ENCODE peak calls at places on chromosomes 1 and 21, in five cellular contexts. One of them, this sample, is unnamed.

GRCh38 chr1:172826096-172826741 is 167.3 kb downstream of the FASLG start:
- DNase-seq in M059J: peak
- DNase-seq in stimulated activated CD4-positive, alpha-beta T cell treated with anti-CD3 and anti-CD28 coated beads, Interleukin-2, amount 100 ng/mL, for 24 hours: no peak
- DNase-seq in Ammon's horn: peak
- DNase-seq in foreskin fibroblast: peak
- DNase-seq in this sample: no peak

GRCh38 chr21:43775795-43776430 is at the start of gene CSTB:
- DNase-seq in M059J: peak
- DNase-seq in foreskin fibroblast: peak
- DNase-seq in Ammon's horn: peak
- DNase-seq in stimulated activated CD4-positive, alpha-beta T cell treated with anti-CD3 and anti-CD28 coated beads, Interleukin-2, amount 100 ng/mL, for 24 hours: peak
- DNase-seq in this sample: peak

GRCh38 chr1:153397056-153397923 is 6.4 kb upstream of the S100A8 start:
- DNase-seq in stimulated activated CD4-positive, alpha-beta T cell treated with anti-CD3 and anti-CD28 coated beads, Interleukin-2, amount 100 ng/mL, for 24 hours: no peak
- DNase-seq in M059J: no peak
- DNase-seq in foreskin fibroblast: no peak
- DNase-seq in Ammon's horn: no peak
- DNase-seq in this sample: no peak

GRCh38 chr1:247360991-247361721 is 29.5 kb upstream of the ZNF496 start:
- DNase-seq in stimulated activated CD4-positive, alpha-beta T cell treated with anti-CD3 and anti-CD28 coated beads, Interleukin-2, amount 100 ng/mL, for 24 hours: peak
- DNase-seq in foreskin fibroblast: peak
- DNase-seq in Ammon's horn: peak
- DNase-seq in M059J: no peak
- DNase-seq in this sample: no peak

GRCh38 chr1:47178020-47178419 is 11.8 kb downstream of the PDZK1IP1 start:
- DNase-seq in foreskin fibroblast: no peak
- DNase-seq in M059J: no peak
- DNase-seq in Ammon's horn: no peak
- DNase-seq in stimulated activated CD4-positive, alpha-beta T cell treated with anti-CD3 and anti-CD28 coated beads, Interleukin-2, amount 100 ng/mL, for 24 hours: no peak
- DNase-seq in this sample: no peak

GRCh38 chr1:116169898-116170297 is 58.7 kb downstream of the MAB21L3 start:
- DNase-seq in M059J: no peak
- DNase-seq in foreskin fibroblast: no peak
- DNase-seq in stimulated activated CD4-positive, alpha-beta T cell treated with anti-CD3 and anti-CD28 coated beads, Interleukin-2, amount 100 ng/mL, for 24 hours: no peak
- DNase-seq in Ammon's horn: no peak
- DNase-seq in this sample: no peak

GRCh38 chr1:163069655-163070277 is 605 bp downstream of the RGS4 start:
- DNase-seq in stimulated activated CD4-positive, alpha-beta T cell treated with anti-CD3 and anti-CD28 coated beads, Interleukin-2, amount 100 ng/mL, for 24 hours: no peak
- DNase-seq in M059J: no peak
- DNase-seq in foreskin fibroblast: no peak
- DNase-seq in Ammon's horn: no peak
- DNase-seq in this sample: no peak

GRCh38 chr1:201113451-201114244 is 1.4 kb upstream of the CACNA1S start:
- DNase-seq in Ammon's horn: no peak
- DNase-seq in stimulated activated CD4-positive, alpha-beta T cell treated with anti-CD3 and anti-CD28 coated beads, Interleukin-2, amount 100 ng/mL, for 24 hours: no peak
- DNase-seq in M059J: no peak
- DNase-seq in foreskin fibroblast: no peak
- DNase-seq in this sample: no peak

GRCh38 chr21:26954591-26955214 is 12.2 kb downstream of the ADAMTS5 start:
- DNase-seq in foreskin fibroblast: peak
- DNase-seq in M059J: no peak
- DNase-seq in stimulated activated CD4-positive, alpha-beta T cell treated with anti-CD3 and anti-CD28 coated beads, Interleukin-2, amount 100 ng/mL, for 24 hours: no peak
- DNase-seq in Ammon's horn: peak
- DNase-seq in this sample: no peak

GRCh38 chr21:46599251-46599572 is 5.7 kb downstream of the S100B start:
- DNase-seq in Ammon's horn: no peak
- DNase-seq in foreskin fibroblast: peak
- DNase-seq in stimulated activated CD4-positive, alpha-beta T cell treated with anti-CD3 and anti-CD28 coated beads, Interleukin-2, amount 100 ng/mL, for 24 hours: no peak
- DNase-seq in M059J: peak
- DNase-seq in this sample: no peak

GRCh38 chr1:214808845-214809460 is 206.0 kb downstream of the CENPF start:
- DNase-seq in stimulated activated CD4-positive, alpha-beta T cell treated with anti-CD3 and anti-CD28 coated beads, Interleukin-2, amount 100 ng/mL, for 24 hours: no peak
- DNase-seq in foreskin fibroblast: peak
- DNase-seq in M059J: peak
- DNase-seq in Ammon's horn: no peak
- DNase-seq in this sample: no peak

GRCh38 chr1:29120955-29121485 is 2.7 kb downstream of the TMEM200B start:
- DNase-seq in stimulated activated CD4-positive, alpha-beta T cell treated with anti-CD3 and anti-CD28 coated beads, Interleukin-2, amount 100 ng/mL, for 24 hours: peak
- DNase-seq in M059J: no peak
- DNase-seq in Ammon's horn: no peak
- DNase-seq in foreskin fibroblast: peak
- DNase-seq in this sample: peak

GRCh38 chr1:27928216-27928954 is 6.4 kb upstream of the SMPDL3B start:
- DNase-seq in stimulated activated CD4-positive, alpha-beta T cell treated with anti-CD3 and anti-CD28 coated beads, Interleukin-2, amount 100 ng/mL, for 24 hours: no peak
- DNase-seq in Ammon's horn: no peak
- DNase-seq in M059J: peak
- DNase-seq in foreskin fibroblast: no peak
- DNase-seq in this sample: no peak

GRCh38 chr1:16064536-16065196 is 8.8 kb downstream of the FAM131C start:
- DNase-seq in M059J: no peak
- DNase-seq in stimulated activated CD4-positive, alpha-beta T cell treated with anti-CD3 and anti-CD28 coated beads, Interleukin-2, amount 100 ng/mL, for 24 hours: no peak
- DNase-seq in foreskin fibroblast: no peak
- DNase-seq in Ammon's horn: no peak
- DNase-seq in this sample: no peak

GRCh38 chr1:47533176-47534039 is 95.6 kb downstream of the FOXD2 start:
- DNase-seq in stimulated activated CD4-positive, alpha-beta T cell treated with anti-CD3 and anti-CD28 coated beads, Interleukin-2, amount 100 ng/mL, for 24 hours: peak
- DNase-seq in M059J: peak
- DNase-seq in foreskin fibroblast: peak
- DNase-seq in Ammon's horn: peak
- DNase-seq in this sample: no peak

GRCh38 chr1:57839488-57839887 is 415.6 kb upstream of the DAB1 start:
- DNase-seq in M059J: no peak
- DNase-seq in Ammon's horn: no peak
- DNase-seq in stimulated activated CD4-positive, alpha-beta T cell treated with anti-CD3 and anti-CD28 coated beads, Interleukin-2, amount 100 ng/mL, for 24 hours: no peak
- DNase-seq in foreskin fibroblast: no peak
- DNase-seq in this sample: no peak

GRCh38 chr1:118986839-118987430 is 1.2 kb downstream of the TBX15 start:
- DNase-seq in Ammon's horn: no peak
- DNase-seq in M059J: peak
- DNase-seq in foreskin fibroblast: peak
- DNase-seq in stimulated activated CD4-positive, alpha-beta T cell treated with anti-CD3 and anti-CD28 coated beads, Interleukin-2, amount 100 ng/mL, for 24 hours: no peak
- DNase-seq in this sample: no peak

GRCh38 chr1:81111818-81112217 is 688.9 kb upstream of the ADGRL2 start:
- DNase-seq in Ammon's horn: no peak
- DNase-seq in stimulated activated CD4-positive, alpha-beta T cell treated with anti-CD3 and anti-CD28 coated beads, Interleukin-2, amount 100 ng/mL, for 24 hours: no peak
- DNase-seq in foreskin fibroblast: peak
- DNase-seq in M059J: peak
- DNase-seq in this sample: no peak

GRCh38 chr1:222416001-222416791 is 131.7 kb downstream of the HHIPL2 start:
- DNase-seq in stimulated activated CD4-positive, alpha-beta T cell treated with anti-CD3 and anti-CD28 coated beads, Interleukin-2, amount 100 ng/mL, for 24 hours: peak
- DNase-seq in M059J: peak
- DNase-seq in Ammon's horn: no peak
- DNase-seq in foreskin fibroblast: no peak
- DNase-seq in this sample: peak

GRCh38 chr1:78274814-78275213 is 216.0 kb upstream of the PTGFR start:
- DNase-seq in M059J: peak
- DNase-seq in foreskin fibroblast: peak
- DNase-seq in stimulated activated CD4-positive, alpha-beta T cell treated with anti-CD3 and anti-CD28 coated beads, Interleukin-2, amount 100 ng/mL, for 24 hours: no peak
- DNase-seq in Ammon's horn: no peak
- DNase-seq in this sample: no peak